ENCODE peak calls at places on chromosomes 16 and 17, in seven cellular contexts. B, J, Z, E, Y, L and F are unnamed samples.

GRCh38 chr17:51700011-51700760 is 439.8 kb downstream of the UTP18 start:
- DNase-seq in Z (no peak), L (no peak), Y (no peak), J (no peak), E (no peak), B (no peak), F (no peak)

GRCh38 chr17:77935121-77935571 is 23.4 kb upstream of the TNRC6C start:
- DNase-seq in Z (no peak), Y (no peak), J (no peak), L (no peak), E (peak; percentile 17), B (no peak), F (no peak)

GRCh38 chr16:58329147-58329546 is 34.3 kb upstream of the PRSS54 start:
- DNase-seq in E (no peak), Z (no peak), L (no peak), Y (peak; percentile 61), J (no peak), B (peak; percentile 32), F (no peak)

GRCh38 chr16:56600398-56600999 is 7.9 kb upstream of the MT2A start:
- DNase-seq in L (peak; percentile 79), B (peak; percentile 79), E (peak; percentile 25), J (peak; percentile 41), Y (peak; percentile 72), Z (no peak), F (peak; percentile 80)

GRCh38 chr16:75726390-75726789 is at the start of gene CPHXL:
- DNase-seq in E (no peak), Y (no peak), L (no peak), J (no peak), B (no peak), Z (no peak), F (no peak)

GRCh38 chr16:73025506-73026131 is 22.3 kb downstream of the ZFHX3 start:
- DNase-seq in L (no peak), E (no peak), Z (no peak), B (no peak), J (no peak), Y (peak; percentile 33), F (no peak)

GRCh38 chr16:87850009-87851006 is 19.0 kb downstream of the SLC7A5 start:
- DNase-seq in E (peak; percentile 54), L (peak; percentile 62), Y (no peak), B (peak; percentile 52), J (peak; percentile 83), Z (peak; percentile 61), F (peak; percentile 50)

GRCh38 chr16:70803354-70803753 is 2.4 kb upstream of the VAC14 start:
- DNase-seq in B (peak; percentile 64), Z (no peak), J (no peak), Y (no peak), L (no peak), E (no peak), F (no peak)

GRCh38 chr16:53922805-53923645 is 219.1 kb downstream of the FTO start:
- DNase-seq in Y (no peak), E (peak; percentile 96), J (no peak), L (peak; percentile 29), B (no peak), Z (no peak), F (no peak)